ENCODE peak calls at places on chromosome 6, in eight cellular contexts. J is psoas muscle, O is nephron progenitor cell, L is lower leg skin, X is brain microvascular endothelial cell, B is GM13976, Y is fibroblast of pulmonary artery, G is GM23338. M is an unnamed sample.

GRCh38 chr6:169292340-169293124 is 38.9 kb upstream of the THBS2 start:
- DNase-seq in O (no peak), G (no peak), L (peak; percentile 73), X (peak; percentile 91), B (no peak), Y (peak; percentile 87), J (peak; percentile 68), M (no peak)

GRCh38 chr6:15244605-15245360 is 1.1 kb upstream of the JARID2 start:
- DNase-seq in Y (peak; percentile 76), B (peak; percentile 73), L (peak; percentile 73), X (no peak), O (peak; percentile 76), J (peak; percentile 96), G (peak; percentile 81), M (peak; percentile 78)

GRCh38 chr6:167056370-167056769 is 57.2 kb downstream of the CEP43 start:
- DNase-seq in B (peak; percentile 50), J (no peak), L (no peak), Y (peak; percentile 32), O (no peak), G (no peak), X (peak; percentile 45), M (no peak)

GRCh38 chr6:11428895-11429294 is 108.7 kb upstream of the TMEM170B start:
- DNase-seq in X (peak; percentile 67), G (peak; percentile 30), O (no peak), Y (peak; percentile 65), L (peak; percentile 47), J (no peak), B (no peak), M (no peak)

GRCh38 chr6:139308936-139309603 is 17.3 kb upstream of the TXLNB start:
- DNase-seq in J (no peak), X (peak; percentile 71), G (no peak), B (no peak), L (no peak), Y (peak; percentile 85), O (no peak), M (no peak)

GRCh38 chr6:33206027-33206863 is 1.8 kb downstream of the HSD17B8 start:
- DNase-seq in O (no peak), J (no peak), G (no peak), Y (no peak), L (no peak), B (no peak), X (no peak), M (no peak)

GRCh38 chr6:3026811-3027626 is 27.3 kb downstream of the NQO2 start:
- DNase-seq in O (no peak), J (no peak), B (peak; percentile 88), X (no peak), Y (no peak), G (no peak), L (no peak), M (no peak)

GRCh38 chr6:1067346-1067745 is 244.6 kb upstream of the FOXQ1 start:
- DNase-seq in Y (no peak), J (no peak), O (no peak), B (no peak), X (no peak), G (no peak), L (no peak), M (no peak)

GRCh38 chr6:8073758-8074157 is 9.6 kb upstream of the BLOC1S5 start:
- DNase-seq in B (no peak), L (no peak), J (no peak), Y (no peak), O (no peak), G (no peak), X (no peak), M (no peak)

GRCh38 chr6:24640166-24640565 is 5.8 kb downstream of the KIAA0319 start:
- DNase-seq in Y (no peak), G (no peak), O (no peak), B (no peak), L (no peak), J (no peak), X (no peak), M (no peak)

GRCh38 chr6:154408906-154409500 is 52.4 kb upstream of the IPCEF1 start:
- DNase-seq in Y (peak; percentile 52), B (no peak), O (no peak), G (peak; percentile 23), L (no peak), J (no peak), X (peak; percentile 62), M (peak; percentile 57)

GRCh38 chr6:125858427-125859320 is 67.9 kb downstream of the NCOA7 start:
- DNase-seq in L (peak; percentile 41), O (peak; percentile 53), Y (peak; percentile 75), J (no peak), G (peak; percentile 96), B (peak; percentile 61), X (peak; percentile 51), M (peak; percentile 72)

GRCh38 chr6:3500262-3501001 is 43.6 kb upstream of the SLC22A23 start:
- DNase-seq in J (no peak), L (no peak), B (no peak), X (no peak), G (no peak), Y (no peak), O (no peak), M (no peak)

GRCh38 chr6:167408235-167408869 is 83.5 kb downstream of the TTLL2 start:
- DNase-seq in O (no peak), X (no peak), J (no peak), G (no peak), Y (no peak), B (no peak), L (no peak), M (no peak)

GRCh38 chr6:128339635-128340436 is 180.6 kb downstream of the PTPRK start:
- DNase-seq in Y (no peak), J (no peak), O (no peak), B (no peak), X (no peak), G (no peak), L (no peak), M (no peak)

GRCh38 chr6:37984578-37984977 is 165.1 kb downstream of the ZFAND3 start:
- DNase-seq in O (no peak), G (no peak), X (no peak), L (no peak), B (no peak), Y (no peak), J (no peak), M (no peak)

GRCh38 chr6:136440187-136440582 is 110.0 kb downstream of the MAP7 start:
- DNase-seq in L (no peak), B (no peak), J (no peak), X (no peak), O (no peak), Y (no peak), G (no peak), M (no peak)

GRCh38 chr6:123953920-123954319 is 150.3 kb downstream of the NKAIN2 start:
- DNase-seq in B (no peak), X (no peak), G (no peak), Y (no peak), O (no peak), L (no peak), J (no peak), M (no peak)

GRCh38 chr6:10555625-10556309 is 34.6 kb downstream of the GCNT2 start:
- DNase-seq in J (peak; percentile 66), O (peak; percentile 55), L (peak; percentile 61), X (peak; percentile 23), Y (peak; percentile 4), G (peak; percentile 91), B (no peak), M (peak; percentile 55)

GRCh38 chr6:113031591-113031990 is 684.5 kb downstream of the RFPL4B start:
- DNase-seq in J (no peak), L (no peak), X (no peak), G (no peak), B (no peak), O (no peak), Y (no peak), M (no peak)

GRCh38 chr6:39361657-39362486 is 39.4 kb upstream of the KCNK16 start:
- DNase-seq in B (peak; percentile 86), O (peak; percentile 79), Y (peak; percentile 69), L (peak; percentile 40), J (peak; percentile 73), X (peak; percentile 64), G (peak; percentile 93), M (peak; percentile 58)
- TF ChIP-seq CTCF in B (peak; percentile 66), O (peak; percentile 82), Y (peak; percentile 85), L (no peak), J (peak; percentile 78), X (peak; percentile 90), G (peak; percentile 86), M (peak; percentile 70)

GRCh38 chr6:5030596-5031136 is 26.8 kb upstream of the RPP40 start:
- DNase-seq in J (peak; percentile 84), X (peak; percentile 85), B (peak; percentile 87), Y (peak; percentile 90), O (peak; percentile 87), L (peak; percentile 82), G (peak; percentile 96), M (peak; percentile 55)
- TF ChIP-seq CTCF in J (peak; percentile 58), X (peak; percentile 86), B (peak; percentile 68), Y (peak; percentile 76), O (peak; percentile 70), L (no peak), G (peak; percentile 97), M (no peak)

DNA sequence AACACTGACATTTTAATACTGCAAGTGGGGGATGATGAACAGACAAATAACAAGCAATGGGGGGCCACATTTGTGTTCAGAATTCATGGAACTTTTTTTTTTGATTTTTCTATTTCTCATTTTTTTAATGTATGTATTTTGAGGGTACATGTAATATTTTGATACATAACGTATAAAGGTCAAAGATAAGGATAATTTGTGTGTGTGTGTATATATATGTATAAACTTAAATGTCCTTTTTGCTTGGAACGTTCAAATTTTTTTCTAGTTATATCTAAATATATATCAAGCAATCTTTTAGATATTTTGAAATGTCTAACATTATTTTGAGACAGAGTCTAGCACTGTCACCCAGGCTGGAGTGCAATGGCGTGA is 12.3 kb upstream of the ZNF311 start:
- DNase-seq in Y (no peak), G (no peak), X (no peak), O (no peak), B (no peak), J (no peak), L (no peak), M (no peak)
- TF ChIP-seq CTCF in Y (no peak), G (no peak), X (no peak), O (no peak), B (no peak), J (no peak), L (no peak), M (no peak)

GRCh38 chr6:42084889-42085288 is 34.6 kb downstream of the TAF8 start:
- DNase-seq in O (no peak), L (no peak), X (no peak), Y (no peak), J (no peak), G (no peak), B (no peak), M (no peak)
- TF ChIP-seq CTCF in O (no peak), L (no peak), X (no peak), Y (peak; percentile 36), J (no peak), G (peak; percentile 5), B (no peak), M (no peak)

GRCh38 chr6:160992323-160993314 is 1.1 kb downstream of the MAP3K4 start:
- DNase-seq in B (peak; percentile 52), L (peak; percentile 62), O (peak; percentile 31), G (peak; percentile 81), X (peak; percentile 62), Y (peak; percentile 76), J (no peak), M (peak; percentile 45)
- TF ChIP-seq CTCF in B (peak; percentile 63), L (no peak), O (peak; percentile 57), G (peak; percentile 74), X (peak; percentile 78), Y (peak; percentile 82), J (peak; percentile 47), M (peak; percentile 64)

GRCh38 chr6:152273638-152274037 is 363.5 kb downstream of the SYNE1 start:
- DNase-seq in O (no peak), J (peak; percentile 68), B (no peak), Y (no peak), G (peak; percentile 66), L (no peak), X (no peak), M (no peak)
- TF ChIP-seq CTCF in O (no peak), J (peak; percentile 24), B (no peak), Y (no peak), G (peak; percentile 25), L (no peak), X (no peak), M (no peak)

M was measured in dorsolateral prefrontal cortex.